ENCODE peak calls at places on chromosomes 6 and 20, in four cellular contexts. A is A549, M is sigmoid colon, R is esophagus squamous epithelium. B is an unnamed sample.

GRCh38 chr20:59027746-59028320 is 4.3 kb downstream of the ATP5F1E start:
- DNase-seq in A (no peak), M (no peak), R (no peak), B (no peak)

GRCh38 chr20:24673678-24674570 is 204.5 kb downstream of the SYNDIG1 start:
- DNase-seq in A (peak; percentile 21), M (peak; percentile 26), R (no peak), B (no peak)

GRCh38 chr6:66849843-66850242 is 1142.8 kb upstream of the EYS start:
- DNase-seq in A (no peak), M (no peak), R (no peak), B (no peak)

GRCh38 chr6:32849126-32849525 is 4.4 kb downstream of the TAP1 start:
- DNase-seq in A (no peak), M (no peak), R (no peak), B (no peak)

GRCh38 chr6:121608270-121608669 is 172.8 kb downstream of the GJA1 start:
- DNase-seq in A (peak; percentile 13), M (no peak), R (no peak), B (no peak)

GRCh38 chr6:154508573-154509375 is 1.7 kb downstream of the CNKSR3 start:
- DNase-seq in A (no peak), M (peak; percentile 67), R (no peak), B (no peak)

GRCh38 chr6:18958146-18958545 is 571.0 kb downstream of the RNF144B start:
- DNase-seq in A (no peak), M (no peak), R (no peak), B (no peak)

GRCh38 chr6:170083236-170084051 is 207.4 kb downstream of the DLL1 start:
- DNase-seq in A (no peak), M (no peak), R (no peak), B (no peak)

GRCh38 chr6:168129292-168130167 is 50.5 kb upstream of the FRMD1 start:
- DNase-seq in A (no peak), M (peak; percentile 61), R (no peak), B (no peak)

GRCh38 chr6:17091122-17091521 is 10.7 kb upstream of the STMND1 start:
- DNase-seq in A (no peak), M (no peak), R (no peak), B (no peak)

GRCh38 chr6:2971420-2972218 is at the start of gene SERPINB6:
- DNase-seq in A (peak; percentile 53), M (peak; percentile 95), R (no peak), B (peak; percentile 82)

GRCh38 chr6:2976060-2976459 is 4.7 kb upstream of the SERPINB6 start:
- DNase-seq in A (no peak), M (no peak), R (no peak), B (no peak)

GRCh38 chr6:2976571-2977085 is 5.3 kb upstream of the SERPINB6 start:
- DNase-seq in A (no peak), M (no peak), R (no peak), B (no peak)

GRCh38 chr6:2970753-2971419 is 481 bp downstream of the SERPINB6 start:
- DNase-seq in A (peak; percentile 57), M (peak; percentile 89), R (peak; percentile 16), B (peak; percentile 64)

DNA sequence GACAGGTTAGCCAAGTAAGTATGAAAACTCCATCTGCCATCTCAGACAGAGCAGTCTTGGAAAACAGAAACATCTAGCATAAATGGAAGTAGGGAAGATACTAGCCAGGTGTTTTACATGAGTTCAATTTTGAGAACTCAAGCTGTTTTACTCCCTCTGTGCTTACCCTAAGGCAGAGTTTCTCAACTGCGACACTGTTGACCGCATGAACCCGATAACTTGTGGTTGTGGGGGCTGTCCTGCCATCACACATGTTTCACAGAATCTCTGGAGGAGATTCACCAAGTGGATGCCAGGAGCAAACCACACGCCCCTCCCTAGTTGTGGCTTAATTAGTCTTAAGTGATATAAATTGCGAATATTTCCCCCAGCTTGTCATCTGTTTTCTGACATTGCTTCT is 2.3 kb upstream of the SERPINB6 start:
- DNase-seq in A (no peak), M (no peak), R (no peak), B (no peak)
- H3K27ac ChIP-seq in A (no peak overlapping the region), M (no peak overlapping the region), R (no peak overlapping the region), B (no peak overlapping the region)

DNA sequence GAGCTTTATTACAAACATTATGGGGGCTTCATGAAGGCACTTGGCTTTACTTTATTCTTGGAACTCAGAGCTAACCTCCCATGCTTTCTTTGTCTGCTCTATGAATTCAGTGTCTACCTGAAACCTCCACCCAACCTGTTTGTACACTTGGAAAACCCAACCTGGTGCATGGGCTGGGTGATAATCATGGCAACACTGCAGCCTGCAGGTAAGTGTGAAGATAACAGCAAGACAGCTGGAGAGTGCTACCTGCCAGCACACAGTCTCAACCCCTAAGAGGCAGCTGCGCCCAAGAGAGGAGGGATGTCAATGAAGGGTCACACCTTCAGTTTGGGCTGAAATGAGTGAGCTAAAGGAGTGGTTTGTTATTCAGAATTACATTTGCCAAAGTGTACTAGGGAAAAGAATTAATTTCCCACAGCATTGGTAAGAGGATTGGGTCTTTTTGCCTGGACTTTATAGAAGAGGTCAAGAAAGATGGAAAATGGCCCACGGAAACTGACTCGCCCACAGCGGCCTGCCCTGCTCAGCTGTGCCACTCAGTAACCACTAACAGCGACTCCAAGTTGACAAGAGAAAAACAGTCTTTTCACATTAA is 24.4 kb downstream of the FOXQ1 start:
- DNase-seq in A (peak; percentile 66), M (no peak), R (no peak), B (no peak)
- TF ChIP-seq CTCF in A (peak; percentile 69), M (no peak), R (no peak), B (no peak)

GRCh38 chr6:24495516-24495847 is 713 bp downstream of the ALDH5A1 start:
- DNase-seq in A (peak; percentile 52), M (peak; percentile 83), R (no peak), B (peak; percentile 60)
- TF ChIP-seq POLR2A in A (no peak), M (no peak), R (no peak), B (no peak)

DNA sequence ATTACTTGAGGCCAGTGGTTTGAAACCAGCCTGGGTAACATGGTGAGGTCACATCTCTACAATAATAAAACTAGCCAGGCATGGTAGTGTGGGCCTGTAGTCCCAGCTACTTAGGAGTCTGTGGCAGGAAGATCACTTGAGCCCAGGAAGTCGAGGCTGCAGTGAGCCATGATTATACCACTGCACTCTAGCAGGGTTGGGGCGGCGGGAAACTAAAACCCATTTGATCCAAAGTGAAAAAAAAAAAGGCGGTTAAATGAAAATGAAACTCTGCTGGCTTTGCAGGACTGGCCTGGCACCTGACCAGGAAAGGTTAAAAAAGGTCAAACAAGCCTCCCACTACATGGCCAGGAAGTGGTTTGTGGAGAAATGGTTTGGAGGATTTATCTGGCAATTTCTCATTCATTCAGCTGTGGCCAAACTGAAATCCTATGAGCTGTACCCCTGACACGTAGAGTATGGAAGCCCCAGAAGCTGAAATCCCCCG is 36.6 kb downstream of the MTRES1 start:
- DNase-seq in A (no peak), M (no peak), R (no peak), B (no peak)
- H3K27ac ChIP-seq in A (no peak overlapping the region), M (no peak overlapping the region), R (no peak overlapping the region), B (no peak overlapping the region)

DNA sequence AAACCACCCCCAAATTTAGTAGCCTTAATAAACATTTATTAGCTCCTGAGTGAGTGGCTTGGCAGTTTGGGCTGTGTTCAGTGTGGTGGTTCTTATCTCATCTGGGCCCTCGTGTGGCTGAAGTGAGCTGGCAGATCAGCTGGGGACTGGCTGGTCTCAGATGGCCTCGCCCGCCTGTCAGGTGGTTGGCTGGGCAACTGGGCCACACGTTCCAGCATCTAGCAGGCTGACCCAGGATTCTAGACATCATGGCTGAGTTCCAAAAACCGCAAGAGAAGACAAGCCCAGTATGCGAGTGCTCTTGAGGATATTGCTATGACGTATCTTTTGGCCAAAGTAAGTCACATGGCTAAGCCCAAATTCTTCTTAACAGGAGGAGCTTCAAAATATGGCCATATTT is 28.9 kb downstream of the EIF2S2 start:
- DNase-seq in A (peak; percentile 33), M (peak; percentile 85), R (no peak), B (peak; percentile 85)
- TF ChIP-seq CTCF in A (no peak), M (no peak), R (no peak), B (no peak)

GRCh38 chr6:2859325-2859700 is 17.6 kb upstream of the SERPINB1 start:
- DNase-seq in A (no peak), M (no peak), R (no peak), B (no peak)

GRCh38 chr6:2857185-2857579 is 15.5 kb upstream of the SERPINB1 start:
- DNase-seq in A (no peak), M (peak; percentile 58), R (no peak), B (no peak)

GRCh38 chr6:2858678-2859324 is 17.1 kb upstream of the SERPINB1 start:
- DNase-seq in A (no peak), M (no peak), R (no peak), B (no peak)

GRCh38 chr6:2855061-2855519 is 13.4 kb upstream of the SERPINB1 start:
- DNase-seq in A (no peak), M (no peak), R (no peak), B (no peak)

DNA sequence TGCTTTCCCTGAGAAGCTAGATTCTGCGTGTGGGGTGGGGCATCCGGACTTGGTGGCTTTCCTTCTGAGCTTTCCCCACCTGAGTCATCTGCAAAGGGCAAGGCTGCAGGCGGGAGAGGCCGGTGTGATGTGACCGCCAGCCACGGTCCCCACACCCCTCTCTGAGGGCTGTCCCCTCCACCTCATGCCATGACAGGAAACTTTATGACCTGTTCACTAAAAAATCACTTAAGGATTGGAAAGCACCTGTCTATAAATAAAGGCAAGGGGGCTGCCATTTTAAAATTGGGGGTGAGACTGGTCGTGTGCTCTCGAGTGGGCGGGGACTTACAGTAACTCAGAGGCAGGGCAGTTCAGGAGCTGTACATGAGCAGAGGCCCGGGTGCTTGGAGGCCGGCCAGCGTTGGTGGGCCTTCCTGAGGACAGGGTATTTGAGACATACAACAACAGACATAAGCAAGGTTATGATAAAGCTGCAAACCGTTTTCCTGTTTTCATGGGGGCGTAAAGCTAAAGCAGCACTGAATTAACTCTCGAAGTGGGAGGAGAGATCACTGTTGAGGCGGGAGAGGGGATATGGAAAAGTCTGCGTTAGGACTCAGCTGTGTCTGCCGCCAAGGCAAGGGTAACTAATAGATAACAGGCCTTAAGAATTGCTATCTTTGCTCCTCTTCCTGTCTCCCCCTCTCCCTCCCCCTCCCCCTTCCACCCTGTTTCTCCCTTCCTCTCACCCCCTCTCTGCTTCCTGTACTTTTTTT is 16.1 kb upstream of the SERPINB1 start:
- DNase-seq in A (peak; percentile 83), M (no peak), R (no peak), B (no peak)
- TF ChIP-seq POLR2A in A (no peak), M (no peak), R (no peak), B (no peak)

GRCh38 chr20:35311409-35311808 is 19.2 kb upstream of the FAM83C start:
- DNase-seq in A (peak; percentile 69), M (no peak), R (no peak), B (no peak)
- H3K27ac ChIP-seq in A (peak overlapping the region; percentile 95), M (no peak overlapping the region), R (peak overlapping the region; percentile 61), B (no peak overlapping the region)